ENCODE peak calls at places on chromosomes 5 and 9, in six cellular contexts. A is left lung, V is mammary epithelial cell, K is A673, O is caudate nucleus, B is H9. W is an unnamed sample.

GRCh38 chr5:127400524-127400923 is 109.9 kb downstream of the MEGF10 start:
- DNase-seq in A (no peak), O (no peak), B (no peak), V (peak; percentile 0), K (no peak), W (no peak)

GRCh38 chr5:74993743-74994142 is 58.6 kb downstream of the GCNT4 start:
- DNase-seq in O (no peak), K (no peak), V (no peak), A (no peak), B (no peak), W (no peak)

GRCh38 chr5:169290895-169291294 is 10.0 kb downstream of the SLIT3 start:
- DNase-seq in O (no peak), A (no peak), B (no peak), K (no peak), V (peak; percentile 72), W (no peak)

GRCh38 chr9:127204771-127205470 is 59.7 kb upstream of the GARNL3 start:
- DNase-seq in B (peak; percentile 38), A (no peak), K (peak; percentile 68), O (no peak), V (no peak), W (no peak)

GRCh38 chr9:69674112-69674511 is 1.9 kb upstream of the APBA1 start:
- DNase-seq in O (no peak), B (peak; percentile 53), V (no peak), K (no peak), A (no peak), W (no peak)

GRCh38 chr9:114080773-114081440 is 2.8 kb upstream of the AMBP start:
- DNase-seq in K (no peak), A (no peak), O (no peak), V (no peak), B (peak; percentile 8), W (no peak)

GRCh38 chr5:177311361-177311722 is 356 bp downstream of the MXD3 start:
- DNase-seq in V (no peak), O (no peak), A (no peak), B (peak; percentile 51), K (no peak), W (no peak)

GRCh38 chr9:86600977-86601376 is 246.8 kb upstream of the TUT7 start:
- DNase-seq in K (no peak), B (no peak), O (no peak), A (no peak), V (no peak), W (no peak)

GRCh38 chr5:172833691-172834569 is at the start of gene ERGIC1:
- DNase-seq in K (peak; percentile 68), O (peak; percentile 60), V (peak; percentile 78), B (peak; percentile 88), A (peak; percentile 97), W (no peak)

GRCh38 chr9:115668506-115668905 is 485.1 kb upstream of the PAPPA start:
- DNase-seq in O (no peak), B (no peak), K (no peak), V (peak; percentile 73), A (no peak), W (no peak)

GRCh38 chr5:90017236-90017635 is 392.3 kb downstream of the CETN3 start:
- DNase-seq in B (no peak), O (no peak), V (no peak), K (no peak), A (no peak), W (no peak)

GRCh38 chr9:5292141-5292540 is 12.4 kb downstream of the RLN2 start:
- DNase-seq in B (no peak), O (no peak), A (no peak), K (no peak), V (no peak), W (no peak)

GRCh38 chr5:61496406-61497307 is 164.6 kb downstream of the ZSWIM6 start:
- DNase-seq in B (no peak), O (no peak), A (no peak), V (no peak), K (peak; percentile 73), W (no peak)

GRCh38 chr5:160253441-160253840 is 24.1 kb downstream of the FABP6 start:
- DNase-seq in V (no peak), B (no peak), A (peak; percentile 66), K (no peak), O (no peak), W (no peak)

GRCh38 chr5:135705230-135705631 is 126.4 kb upstream of the CXCL14 start:
- DNase-seq in A (no peak), B (no peak), K (no peak), V (peak; percentile 91), O (no peak), W (no peak)

GRCh38 chr9:35650341-35651158 is at the start of gene SIT1:
- DNase-seq in K (no peak), B (no peak), A (no peak), O (no peak), V (no peak), W (no peak)

GRCh38 chr9:114906922-114907571 is 23.3 kb downstream of the TNFSF8 start:
- DNase-seq in B (peak; percentile 87), A (no peak), O (peak; percentile 3), V (peak; percentile 48), K (peak; percentile 63), W (no peak)

GRCh38 chr5:34684281-34684979 is 28.3 kb downstream of the RAI14 start:
- DNase-seq in V (peak; percentile 46), O (no peak), A (no peak), K (peak; percentile 80), B (no peak), W (no peak)

GRCh38 chr5:140319833-140320232 is 16.9 kb upstream of the PFDN1 start:
- DNase-seq in V (no peak), K (no peak), B (no peak), O (no peak), A (no peak), W (no peak)

GRCh38 chr9:89668216-89668867 is 63.5 kb downstream of the GADD45G start:
- DNase-seq in B (no peak), O (no peak), A (no peak), V (no peak), K (no peak), W (no peak)

GRCh38 chr9:2722715-2723114 is 5.4 kb downstream of the KCNV2 start:
- DNase-seq in B (peak; percentile 40), O (no peak), V (peak; percentile 88), K (no peak), A (no peak), W (no peak)

GRCh38 chr9:128390813-128391711 is 19.9 kb downstream of the URM1 start:
- DNase-seq in O (peak; percentile 36), K (no peak), A (no peak), V (no peak), B (no peak), W (no peak)

GRCh38 chr9:128928624-128929023 is 7.8 kb downstream of the PHYHD1 start:
- DNase-seq in A (no peak), K (no peak), O (no peak), V (no peak), B (no peak), W (no peak)

GRCh38 chr9:69122086-69122390 is 52.0 kb upstream of the TJP2 start:
- DNase-seq in A (peak; percentile 86), O (peak; percentile 38), K (peak; percentile 70), B (peak; percentile 59), V (peak; percentile 67), W (no peak)

GRCh38 chr9:98248737-98249474 is 6.5 kb downstream of the TBC1D2 start:
- DNase-seq in O (no peak), A (peak; percentile 96), K (no peak), V (peak; percentile 97), B (no peak), W (no peak)

GRCh38 chr5:154476343-154477213 is 1.4 kb downstream of the HAND1 start:
- DNase-seq in A (no peak), B (peak; percentile 65), O (no peak), K (no peak), V (no peak), W (no peak)

GRCh38 chr5:163759000-163759730 is 253.7 kb downstream of the MAT2B start:
- DNase-seq in K (no peak), B (no peak), O (no peak), A (no peak), V (no peak), W (no peak)

GRCh38 chr5:132176543-132176945 is 51.1 kb downstream of the P4HA2 start:
- DNase-seq in O (no peak), K (no peak), B (peak; percentile 45), A (no peak), V (no peak), W (no peak)

GRCh38 chr5:142420521-142420920 is 95.7 kb upstream of the SPRY4 start:
- DNase-seq in K (peak; percentile 33), A (no peak), V (no peak), O (no peak), B (no peak), W (no peak)

GRCh38 chr5:37448941-37449340 is 69.8 kb downstream of the WDR70 start:
- DNase-seq in B (no peak), A (no peak), V (no peak), O (no peak), K (no peak), W (no peak)

GRCh38 chr5:144566747-144567415 is 396.2 kb downstream of the KCTD16 start:
- DNase-seq in K (no peak), O (no peak), B (no peak), A (no peak), V (peak; percentile 11), W (no peak)
- H3K27ac ChIP-seq in K (no peak overlapping the region), O (no peak overlapping the region), B (no peak overlapping the region), A (no peak overlapping the region), V (no peak overlapping the region), W (no peak overlapping the region)

DNA sequence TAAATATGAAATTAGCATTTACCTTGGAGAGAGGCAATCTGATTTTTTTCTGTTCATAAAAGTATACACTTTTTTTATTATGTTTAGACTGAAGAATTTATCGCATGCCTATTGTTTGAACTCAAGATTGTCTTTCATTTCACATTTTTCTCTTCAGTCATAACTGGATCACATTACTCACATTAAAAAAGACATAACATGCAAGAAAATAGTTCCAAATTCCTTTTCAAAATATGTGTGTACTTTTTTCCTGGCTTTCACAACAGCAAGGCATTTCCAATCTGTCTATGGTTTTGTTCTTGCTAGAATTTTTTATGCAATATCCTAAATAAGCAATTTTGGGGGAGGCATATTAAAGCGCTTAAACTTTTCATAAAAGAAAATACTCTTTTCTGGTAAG is 21.2 kb downstream of the FTMT start:
- DNase-seq in B (no peak), K (no peak), V (no peak), A (no peak), O (no peak), W (no peak)
- H3K27ac ChIP-seq in B (no peak overlapping the region), K (no peak overlapping the region), V (no peak overlapping the region), A (no peak overlapping the region), O (no peak overlapping the region), W (no peak overlapping the region)

GRCh38 chr9:8750639-8751041 is 951.1 kb upstream of the DMAC1 start:
- DNase-seq in K (no peak), V (no peak), O (no peak), A (no peak), B (no peak), W (no peak)

GRCh38 chr9:8751531-8751930 is 952.0 kb upstream of the DMAC1 start:
- DNase-seq in A (no peak), K (no peak), B (no peak), O (no peak), V (no peak), W (no peak)
- H3K27ac ChIP-seq in A (no peak overlapping the region), K (no peak overlapping the region), B (peak overlapping the region; percentile 49), O (no peak overlapping the region), V (no peak overlapping the region), W (no peak overlapping the region)

DNA sequence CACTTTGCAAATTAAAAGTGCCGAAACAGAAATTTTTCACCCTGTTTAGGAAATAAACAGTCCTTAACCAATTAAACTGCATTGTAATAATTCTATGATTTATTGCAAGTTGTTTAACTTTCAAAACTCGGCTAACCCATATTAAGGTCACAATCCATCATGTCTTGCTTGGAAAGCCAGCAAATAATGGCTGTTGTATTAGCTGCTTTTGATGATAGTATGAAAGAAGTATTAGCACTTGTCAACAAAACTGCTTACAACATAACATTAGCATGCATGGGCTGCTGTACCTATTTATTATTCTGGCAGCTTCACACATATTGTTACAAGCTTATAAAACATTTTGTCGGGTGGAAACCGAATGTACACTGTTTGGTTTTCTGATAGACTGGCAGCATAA is 378.3 kb downstream of the KIAA0825 start:
- DNase-seq in O (no peak), V (no peak), A (no peak), K (no peak), B (no peak), W (no peak)
- H3K27ac ChIP-seq in O (no peak overlapping the region), V (no peak overlapping the region), A (no peak overlapping the region), K (no peak overlapping the region), B (no peak overlapping the region), W (no peak overlapping the region)

W was measured in SK-N-MC.